ENCODE peak calls at places on chromosomes 11 and 22, in ten cellular contexts. L is EL, S is putamen, D is AG04450, C is astrocyte of the spinal cord, X is mucosa of gallbladder, E is HTR-8/SVneo, G is HT1080, K is fibroblast of lung, Z is NT2/D1. A is an unnamed sample.

GRCh38 chr11:16924826-16925494 is 89.3 kb downstream of the PLEKHA7 start:
- DNase-seq in D (no peak), E (peak; percentile 57), C (peak; percentile 59), S (no peak), G (peak; percentile 17), X (peak; percentile 83), L (peak; percentile 47), K (peak; percentile 65), Z (peak; percentile 22), A (peak; percentile 23)

GRCh38 chr11:98711011-98711410 is 309.7 kb upstream of the CNTN5 start:
- DNase-seq in G (no peak), Z (no peak), E (no peak), D (no peak), L (no peak), K (no peak), X (no peak), S (no peak), C (peak; percentile 11), A (no peak)

GRCh38 chr11:72012897-72013721 is 14.4 kb downstream of the IL18BP start:
- DNase-seq in Z (no peak), L (no peak), K (peak; percentile 85), G (no peak), X (peak; percentile 79), C (peak; percentile 94), S (peak; percentile 73), E (no peak), D (no peak), A (no peak)

GRCh38 chr11:128956401-128957203 is 13.9 kb upstream of the TP53AIP1 start:
- DNase-seq in D (peak; percentile 47), E (peak; percentile 53), Z (peak; percentile 60), S (peak; percentile 59), C (peak; percentile 73), X (peak; percentile 51), G (peak; percentile 75), L (peak; percentile 76), K (peak; percentile 82), A (peak; percentile 83)

GRCh38 chr22:37681001-37681424 is 5.1 kb upstream of the NOL12 start:
- DNase-seq in S (no peak), Z (no peak), L (peak; percentile 73), E (no peak), D (no peak), C (peak; percentile 40), X (no peak), K (peak; percentile 28), G (peak; percentile 61), A (peak; percentile 74)

GRCh38 chr11:73760066-73760679 is 701 bp downstream of the RAB6A start:
- DNase-seq in G (peak; percentile 7), L (peak; percentile 41), X (peak; percentile 36), Z (no peak), C (peak; percentile 46), S (peak; percentile 23), K (peak; percentile 50), D (no peak), E (peak; percentile 55), A (peak; percentile 45)

GRCh38 chr11:5004429-5005274 is 10.0 kb downstream of the OR51L1 start:
- DNase-seq in K (peak; percentile 57), Z (peak; percentile 57), D (peak; percentile 27), G (peak; percentile 44), X (peak; percentile 38), S (peak; percentile 22), L (peak; percentile 50), C (peak; percentile 64), E (peak; percentile 8), A (peak; percentile 66)

GRCh38 chr11:111461460-111462240 is 50.5 kb downstream of the BTG4 start:
- DNase-seq in S (no peak), G (no peak), K (no peak), Z (no peak), C (no peak), D (no peak), X (no peak), E (no peak), L (no peak), A (no peak)

GRCh38 chr11:130606781-130607511 is 158.5 kb downstream of the ADAMTS15 start:
- DNase-seq in X (no peak), C (peak; percentile 66), K (peak; percentile 60), G (peak; percentile 41), Z (no peak), L (peak; percentile 70), D (no peak), E (no peak), S (peak; percentile 72), A (no peak)

GRCh38 chr11:70720291-70720690 is 322.0 kb downstream of the CTTN start:
- DNase-seq in K (no peak), E (no peak), G (no peak), C (no peak), Z (no peak), D (no peak), S (no peak), X (no peak), L (no peak), A (no peak)

GRCh38 chr11:12750181-12750580 is 76.0 kb downstream of the TEAD1 start:
- DNase-seq in X (no peak), G (no peak), K (no peak), E (no peak), D (no peak), S (no peak), C (no peak), Z (no peak), L (no peak), A (no peak)

A was measured in ELR.